ENCODE peak calls at places on chromosomes 3 and 15, in seven cellular contexts. A is WTC11, M is GM12865, H is ovary, D is cardiac muscle cell, O is endothelial cell of umbilical vein, F is heart left ventricle. Y is an unnamed sample.

GRCh38 chr3:132395126-132395525 is 22.2 kb upstream of the DNAJC13 start:
- DNase-seq in A (no peak), M (no peak), H (no peak), D (peak), O (no peak), F (no peak), Y (no peak)

GRCh38 chr15:74763416-74763815 is 14.8 kb downstream of the CYP1A2 start:
- DNase-seq in A (no peak), M (no peak), H (no peak), D (no peak), O (no peak), F (no peak), Y (no peak)

GRCh38 chr3:117589454-117589853 is 879.9 kb downstream of the TUSC7 start:
- DNase-seq in A (no peak), M (no peak), H (no peak), D (no peak), O (no peak), F (no peak), Y (no peak)

GRCh38 chr15:40310993-40311392 is 3.3 kb upstream of the PLCB2 start:
- DNase-seq in A (no peak), M (no peak), H (no peak), D (no peak), O (no peak), F (no peak), Y (no peak)

GRCh38 chr3:152556731-152557254 is 278.1 kb upstream of the P2RY1 start:
- DNase-seq in A (no peak), M (peak), H (peak), D (peak), O (peak), F (peak), Y (peak)

GRCh38 chr3:46693038-46693896 is at the start of gene ALS2CL:
- DNase-seq in A (peak), M (peak), H (peak), D (peak), O (peak), F (peak), Y (peak)

GRCh38 chr3:10219737-10220136 is 28.5 kb upstream of the TATDN2 start:
- DNase-seq in A (no peak), M (no peak), H (no peak), D (no peak), O (no peak), F (no peak), Y (no peak)

GRCh38 chr3:117763561-117763960 is 1054.0 kb downstream of the TUSC7 start:
- DNase-seq in A (no peak), M (no peak), H (no peak), D (no peak), O (no peak), F (no peak), Y (no peak)

GRCh38 chr3:183636221-183637105 is 1.0 kb downstream of the KLHL24 start:
- DNase-seq in A (peak), M (peak), H (peak), D (peak), O (peak), F (peak), Y (peak)

GRCh38 chr15:75149911-75150709 is 51.6 kb upstream of the C15orf39 start:
- DNase-seq in A (no peak), M (no peak), H (no peak), D (peak), O (no peak), F (no peak), Y (no peak)

GRCh38 chr3:192207661-192208060 is 519.7 kb downstream of the FGF12 start:
- DNase-seq in A (no peak), M (no peak), H (no peak), D (peak), O (no peak), F (no peak), Y (no peak)

GRCh38 chr3:72767927-72768880 is 80.0 kb downstream of the SHQ1 start:
- DNase-seq in A (no peak), M (no peak), H (no peak), D (no peak), O (no peak), F (no peak), Y (no peak)

GRCh38 chr3:99250821-99251355 is 349.4 kb upstream of the DCBLD2 start:
- DNase-seq in A (no peak), M (no peak), H (no peak), D (peak), O (peak), F (no peak), Y (no peak)

GRCh38 chr3:172317984-172318383 is 130.3 kb downstream of the GHSR start:
- DNase-seq in A (no peak), M (peak), H (peak), D (peak), O (peak), F (peak), Y (peak)

GRCh38 chr3:123809597-123809996 is 74.5 kb downstream of the MYLK start:
- DNase-seq in A (no peak), M (no peak), H (no peak), D (peak), O (peak), F (no peak), Y (no peak)

GRCh38 chr3:141686477-141687280 is 51.4 kb upstream of the RNF7 start:
- DNase-seq in A (no peak), M (no peak), H (peak), D (peak), O (peak), F (peak), Y (no peak)

GRCh38 chr15:80804970-80805495 is 25.9 kb downstream of the CEMIP start:
- DNase-seq in A (no peak), M (no peak), H (no peak), D (no peak), O (no peak), F (no peak), Y (no peak)

GRCh38 chr3:110881069-110881468 is 190.5 kb upstream of the NECTIN3 start:
- DNase-seq in A (peak), M (peak), H (no peak), D (peak), O (peak), F (peak), Y (peak)

GRCh38 chr3:170180952-170181876 is at the start of gene PHC3:
- DNase-seq in A (peak), M (peak), H (peak), D (peak), O (peak), F (peak), Y (peak)

GRCh38 chr3:175735866-175736265 is 876.7 kb downstream of the NAALADL2 start:
- DNase-seq in A (no peak), M (no peak), H (no peak), D (no peak), O (no peak), F (no peak), Y (no peak)

GRCh38 chr3:135966875-135967274 is 1.3 kb downstream of the PPP2R3A start:
- DNase-seq in A (no peak), M (no peak), H (no peak), D (no peak), O (no peak), F (no peak), Y (no peak)

GRCh38 chr3:122758877-122759670 is 34.6 kb downstream of the HSPBAP1 start:
- DNase-seq in A (no peak), M (peak), H (no peak), D (peak), O (peak), F (no peak), Y (no peak)

GRCh38 chr3:170257145-170257544 is 34.9 kb downstream of the PRKCI start:
- DNase-seq in A (no peak), M (peak), H (no peak), D (no peak), O (no peak), F (no peak), Y (peak)

GRCh38 chr15:61083781-61084134 is 145.3 kb downstream of the RORA start:
- DNase-seq in A (no peak), M (no peak), H (no peak), D (no peak), O (no peak), F (no peak), Y (no peak)

GRCh38 chr3:53842436-53843194 is 3.6 kb downstream of the CHDH start:
- DNase-seq in A (peak), M (peak), H (no peak), D (peak), O (no peak), F (peak), Y (no peak)

GRCh38 chr15:49809894-49810594 is 189.2 kb downstream of the DTWD1 start:
- DNase-seq in A (no peak), M (no peak), H (no peak), D (peak), O (no peak), F (no peak), Y (no peak)

GRCh38 chr3:66004244-66004643 is 34.5 kb downstream of the MAGI1 start:
- DNase-seq in A (no peak), M (no peak), H (no peak), D (no peak), O (no peak), F (peak), Y (no peak)

GRCh38 chr15:101397521-101398003 is 91.9 kb downstream of the PCSK6 start:
- DNase-seq in A (no peak), M (no peak), H (no peak), D (peak), O (no peak), F (no peak), Y (no peak)

GRCh38 chr3:186515115-186515514 is 29.1 kb downstream of the CRYGS start:
- DNase-seq in A (no peak), M (peak), H (no peak), D (no peak), O (no peak), F (no peak), Y (no peak)

GRCh38 chr3:186516645-186517044 is 27.5 kb downstream of the CRYGS start:
- DNase-seq in A (no peak), M (no peak), H (no peak), D (no peak), O (no peak), F (no peak), Y (no peak)

GRCh38 chr3:186512570-186513302 is 31.4 kb downstream of the CRYGS start:
- DNase-seq in A (no peak), M (peak), H (no peak), D (no peak), O (no peak), F (no peak), Y (peak)

GRCh38 chr3:186511702-186512101 is 32.5 kb downstream of the CRYGS start:
- DNase-seq in A (no peak), M (no peak), H (no peak), D (no peak), O (no peak), F (no peak), Y (no peak)

DNA sequence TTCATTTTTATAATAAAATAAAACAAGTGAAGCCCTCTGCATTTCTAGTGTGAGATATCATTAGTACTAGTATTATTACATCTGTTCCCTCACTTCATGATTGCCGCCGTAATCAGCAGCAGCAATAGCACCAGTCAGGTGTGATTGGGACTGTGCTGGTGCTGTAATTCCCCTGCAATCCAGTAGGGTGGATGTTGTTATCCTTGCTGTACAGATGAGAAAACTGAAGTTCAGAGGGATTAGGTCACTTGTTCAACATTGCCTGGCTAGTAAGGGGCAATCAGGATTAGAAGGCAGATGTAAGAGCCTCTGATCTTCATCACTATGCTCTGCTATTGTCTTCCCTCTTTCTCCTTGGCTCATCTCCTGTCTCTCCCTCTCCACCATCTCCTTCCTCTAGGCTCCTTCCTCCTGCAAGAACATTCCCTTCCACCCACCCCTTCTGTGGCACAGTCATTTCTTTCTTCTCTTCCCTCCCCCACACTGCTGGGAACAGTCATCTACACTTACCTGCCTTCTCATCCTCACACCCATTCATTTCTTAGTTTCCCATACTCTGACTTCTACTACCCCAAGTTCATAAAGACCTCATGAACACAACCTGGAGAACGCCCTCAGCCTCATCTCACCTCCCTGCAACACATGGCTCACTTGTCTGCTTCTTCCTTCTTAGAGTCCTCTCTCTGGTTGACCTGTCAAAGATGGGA is 29.7 kb downstream of the CRYGS start:
- DNase-seq in A (peak), M (peak), H (no peak), D (no peak), O (no peak), F (no peak), Y (no peak)
- TF ChIP-seq CTCF in A (peak), M (peak), H (no peak), D (peak), O (no peak), F (no peak), Y (no peak)

GRCh38 chr3:155869664-155870063 is 786 bp upstream of the GMPS start:
- DNase-seq in A (no peak), M (no peak), H (no peak), D (no peak), O (no peak), F (no peak), Y (no peak)
- TF ChIP-seq CTCF in A (no peak), M (no peak), H (no peak), D (no peak), O (no peak), F (no peak), Y (no peak)

GRCh38 chr3:144496116-144496835 is 524.7 kb downstream of the DIPK2A start:
- DNase-seq in A (no peak), M (no peak), H (no peak), D (no peak), O (peak), F (no peak), Y (no peak)

GRCh38 chr3:144488927-144489326 is 517.3 kb downstream of the DIPK2A start:
- DNase-seq in A (no peak), M (no peak), H (no peak), D (no peak), O (no peak), F (no peak), Y (no peak)

GRCh38 chr3:144491333-144491732 is 519.7 kb downstream of the DIPK2A start:
- DNase-seq in A (no peak), M (no peak), H (no peak), D (peak), O (no peak), F (no peak), Y (no peak)
- TF ChIP-seq CTCF in A (no peak), M (no peak), H (no peak), D (no peak), O (no peak), F (no peak), Y (no peak)

GRCh38 chr3:12521010-12521409 is 24.3 kb downstream of the MKRN2OS start:
- DNase-seq in A (no peak), M (no peak), H (no peak), D (no peak), O (no peak), F (no peak), Y (no peak)

GRCh38 chr3:12515631-12516030 is 29.7 kb downstream of the MKRN2OS start:
- DNase-seq in A (no peak), M (no peak), H (no peak), D (no peak), O (no peak), F (no peak), Y (no peak)

GRCh38 chr3:12522721-12523120 is 22.6 kb downstream of the MKRN2OS start:
- DNase-seq in A (no peak), M (no peak), H (no peak), D (no peak), O (no peak), F (peak), Y (no peak)

GRCh38 chr3:12516873-12517272 is 28.4 kb downstream of the MKRN2OS start:
- DNase-seq in A (no peak), M (no peak), H (no peak), D (no peak), O (no peak), F (no peak), Y (no peak)

GRCh38 chr3:12518266-12519028 is 26.9 kb downstream of the MKRN2OS start:
- DNase-seq in A (no peak), M (no peak), H (no peak), D (no peak), O (no peak), F (no peak), Y (no peak)
- TF ChIP-seq CTCF in A (no peak), M (no peak), H (no peak), D (no peak), O (no peak), F (no peak), Y (no peak)

GRCh38 chr3:27679691-27680090 is 42.4 kb downstream of the EOMES start:
- DNase-seq in A (no peak), M (no peak), H (no peak), D (no peak), O (no peak), F (no peak), Y (no peak)

GRCh38 chr3:27678234-27678633 is 43.9 kb downstream of the EOMES start:
- DNase-seq in A (no peak), M (no peak), H (no peak), D (no peak), O (no peak), F (no peak), Y (no peak)

GRCh38 chr3:27680517-27681246 is 41.4 kb downstream of the EOMES start:
- DNase-seq in A (peak), M (no peak), H (no peak), D (no peak), O (no peak), F (no peak), Y (no peak)

GRCh38 chr3:27684302-27684701 is 37.8 kb downstream of the EOMES start:
- DNase-seq in A (no peak), M (no peak), H (no peak), D (no peak), O (no peak), F (no peak), Y (no peak)

DNA sequence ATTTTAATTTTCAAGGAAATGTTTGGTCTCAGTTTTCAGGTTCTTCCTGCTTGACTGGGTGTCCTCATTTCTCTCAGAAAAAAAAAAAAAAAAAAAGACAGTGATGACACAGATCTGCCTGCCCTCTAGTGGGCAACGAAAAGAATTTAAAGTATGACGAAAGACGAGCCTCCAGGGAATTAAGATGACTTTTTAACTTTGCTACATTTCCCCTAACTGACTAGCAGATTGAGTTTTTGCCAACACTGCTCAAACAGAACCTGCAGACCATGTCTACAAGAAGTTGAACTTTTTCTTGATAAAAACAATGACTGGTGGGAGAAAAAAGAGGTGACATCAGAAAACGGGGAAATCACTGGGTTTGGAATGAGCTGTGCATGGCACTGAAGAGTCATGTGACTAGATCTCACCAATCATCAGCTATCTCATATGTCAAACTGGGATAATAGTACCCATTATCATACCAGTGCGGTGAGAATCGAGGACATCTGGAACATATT is 40.8 kb downstream of the EOMES start:
- DNase-seq in A (no peak), M (peak), H (no peak), D (peak), O (peak), F (peak), Y (peak)
- TF ChIP-seq CTCF in A (peak), M (peak), H (peak), D (peak), O (peak), F (peak), Y (no peak)

DNA sequence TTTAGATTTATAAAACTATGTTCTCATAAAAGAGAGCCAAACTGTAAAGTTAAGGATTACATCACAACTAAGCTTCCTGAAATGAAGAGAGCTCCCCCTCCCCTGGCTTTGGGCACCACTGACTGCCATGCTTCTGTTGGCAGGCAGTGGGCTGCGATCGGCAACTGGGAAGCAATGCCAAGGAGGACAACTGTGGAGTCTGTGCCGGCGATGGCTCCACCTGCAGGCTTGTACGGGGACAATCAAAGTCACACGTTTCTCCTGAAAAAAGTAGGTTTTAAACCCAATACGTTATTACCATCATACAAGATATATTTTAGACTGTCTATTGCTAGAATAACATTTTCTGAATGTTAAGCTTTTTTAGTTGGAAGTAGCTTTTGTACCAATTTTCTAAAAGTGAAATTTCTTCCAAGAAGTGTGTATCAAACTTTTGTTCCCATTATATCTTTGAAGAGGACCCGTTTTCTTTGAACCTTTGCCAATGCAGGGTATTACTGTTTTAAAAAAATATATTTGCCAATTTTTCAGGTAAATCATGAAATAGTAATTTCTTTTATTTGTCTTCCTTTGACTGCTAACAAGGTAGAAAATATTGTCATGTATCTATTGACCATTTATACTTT is 184.1 kb downstream of the ADAMTSL3 start:
- DNase-seq in A (peak), M (peak), H (no peak), D (peak), O (no peak), F (peak), Y (peak)
- TF ChIP-seq CTCF in A (no peak), M (peak), H (no peak), D (peak), O (peak), F (peak), Y (peak)

GRCh38 chr3:197600796-197601565 is 45.2 kb upstream of the BDH1 start:
- DNase-seq in A (no peak), M (no peak), H (no peak), D (no peak), O (no peak), F (no peak), Y (no peak)

GRCh38 chr3:197595470-197596185 is 39.9 kb upstream of the BDH1 start:
- DNase-seq in A (no peak), M (no peak), H (no peak), D (no peak), O (no peak), F (no peak), Y (no peak)

GRCh38 chr3:197598404-197598980 is 42.7 kb upstream of the BDH1 start:
- DNase-seq in A (no peak), M (no peak), H (no peak), D (no peak), O (no peak), F (no peak), Y (no peak)

GRCh38 chr3:197597335-197597734 is 41.6 kb upstream of the BDH1 start:
- DNase-seq in A (no peak), M (no peak), H (no peak), D (no peak), O (no peak), F (no peak), Y (no peak)

GRCh38 chr3:197599089-197599765 is 43.5 kb upstream of the BDH1 start:
- DNase-seq in A (peak), M (peak), H (peak), D (peak), O (peak), F (peak), Y (peak)
- TF ChIP-seq CTCF in A (peak), M (peak), H (peak), D (peak), O (peak), F (peak), Y (peak)

GRCh38 chr15:77181305-77182074 is 110.6 kb upstream of the TSPAN3 start:
- DNase-seq in A (no peak), M (peak), H (no peak), D (no peak), O (no peak), F (no peak), Y (peak)

GRCh38 chr15:77178421-77178820 is 107.5 kb upstream of the TSPAN3 start:
- DNase-seq in A (no peak), M (no peak), H (no peak), D (no peak), O (no peak), F (no peak), Y (no peak)

GRCh38 chr15:77180270-77180669 is 109.4 kb upstream of the TSPAN3 start:
- DNase-seq in A (no peak), M (no peak), H (no peak), D (no peak), O (no peak), F (no peak), Y (no peak)

GRCh38 chr15:77180757-77181156 is 109.8 kb upstream of the TSPAN3 start:
- DNase-seq in A (no peak), M (no peak), H (no peak), D (peak), O (no peak), F (no peak), Y (no peak)

GRCh38 chr15:77179541-77179998 is 108.7 kb upstream of the TSPAN3 start:
- DNase-seq in A (no peak), M (peak), H (no peak), D (peak), O (no peak), F (no peak), Y (peak)
- TF ChIP-seq CTCF in A (no peak), M (no peak), H (no peak), D (no peak), O (no peak), F (no peak), Y (no peak)